ENCODE peak calls at places on chromosome 11, in nine cellular contexts. T is left ventricle myocardium inferior, L is AG09309, M is BE2C, R is Peyer's patch, I is lung, X is dorsolateral prefrontal cortex, P is AG09319, V is cardiac fibroblast. U is an unnamed sample.

GRCh38 chr11:104219081-104219480 is 55.1 kb upstream of the PDGFD start:
- DNase-seq in T (peak), L (no peak), M (no peak), R (no peak), I (no peak), X (no peak), P (no peak), V (no peak), U (no peak)

GRCh38 chr11:69954756-69955155 is 123.4 kb upstream of the ANO1 start:
- DNase-seq in T (no peak), L (no peak), M (peak), R (peak), I (no peak), X (no peak), P (no peak), V (no peak), U (no peak)

GRCh38 chr11:71325418-71326327 is 73.3 kb upstream of the SHANK2 start:
- DNase-seq in T (no peak), L (no peak), M (no peak), R (peak), I (no peak), X (no peak), P (no peak), V (no peak), U (no peak)

GRCh38 chr11:72069787-72070251 is 10.5 kb downstream of the NUMA1 start:
- DNase-seq in T (peak), L (peak), M (peak), R (peak), I (peak), X (no peak), P (peak), V (peak), U (peak)

GRCh38 chr11:131744847-131745246 is 374.4 kb downstream of the NTM start:
- DNase-seq in T (no peak), L (no peak), M (no peak), R (no peak), I (no peak), X (no peak), P (no peak), V (peak), U (no peak)

GRCh38 chr11:113689711-113690618 is 16.1 kb downstream of the TMPRSS5 start:
- DNase-seq in T (no peak), L (no peak), M (no peak), R (no peak), I (no peak), X (no peak), P (no peak), V (no peak), U (no peak)

GRCh38 chr11:27209562-27210005 is 153.4 kb downstream of the CCDC34 start:
- DNase-seq in T (peak), L (peak), M (peak), R (no peak), I (no peak), X (no peak), P (no peak), V (peak), U (no peak)

GRCh38 chr11:5679811-5680210 is 5.1 kb downstream of the TRIM5 start:
- DNase-seq in T (no peak), L (no peak), M (no peak), R (no peak), I (no peak), X (no peak), P (no peak), V (no peak), U (no peak)

GRCh38 chr11:63917685-63918523 is 940 bp upstream of the RCOR2 start:
- DNase-seq in T (peak), L (no peak), M (peak), R (peak), I (no peak), X (peak), P (no peak), V (peak), U (no peak)

GRCh38 chr11:114075891-114076441 is 16.5 kb downstream of the ZBTB16 start:
- DNase-seq in T (no peak), L (no peak), M (peak), R (no peak), I (no peak), X (no peak), P (no peak), V (peak), U (no peak)

GRCh38 chr11:128575956-128576340 is 11.4 kb downstream of the ETS1 start:
- DNase-seq in T (no peak), L (no peak), M (no peak), R (no peak), I (peak), X (no peak), P (no peak), V (peak), U (no peak)

GRCh38 chr11:132278801-132279574 is 908.6 kb downstream of the NTM start:
- DNase-seq in T (no peak), L (peak), M (no peak), R (no peak), I (no peak), X (no peak), P (no peak), V (peak), U (no peak)

GRCh38 chr11:76788661-76789442 is 5.7 kb downstream of the TSKU start:
- DNase-seq in T (no peak), L (no peak), M (no peak), R (peak), I (peak), X (peak), P (no peak), V (no peak), U (peak)

GRCh38 chr11:27933992-27934829 is 173.7 kb downstream of the KIF18A start:
- DNase-seq in T (no peak), L (peak), M (no peak), R (no peak), I (no peak), X (no peak), P (no peak), V (peak), U (no peak)

GRCh38 chr11:28400236-28401100 is 292.3 kb downstream of the METTL15 start:
- DNase-seq in T (no peak), L (no peak), M (no peak), R (no peak), I (no peak), X (no peak), P (peak), V (peak), U (no peak)

GRCh38 chr11:62921573-62922188 is 518 bp upstream of the CHRM1 start:
- DNase-seq in T (no peak), L (no peak), M (peak), R (no peak), I (no peak), X (no peak), P (no peak), V (no peak), U (no peak)

GRCh38 chr11:94895451-94895850 is 77.9 kb downstream of the CWC15 start:
- DNase-seq in T (no peak), L (no peak), M (no peak), R (no peak), I (no peak), X (no peak), P (no peak), V (peak), U (no peak)

GRCh38 chr11:22566293-22566692 is 59.3 kb downstream of the FANCF start:
- DNase-seq in T (no peak), L (no peak), M (no peak), R (no peak), I (no peak), X (no peak), P (no peak), V (no peak), U (no peak)

GRCh38 chr11:44574620-44575287 is 9.3 kb downstream of the CD82 start:
- DNase-seq in T (no peak), L (peak), M (no peak), R (peak), I (no peak), X (no peak), P (peak), V (peak), U (no peak)

GRCh38 chr11:72078477-72078876 is 1.9 kb downstream of the NUMA1 start:
- DNase-seq in T (no peak), L (no peak), M (no peak), R (no peak), I (no peak), X (no peak), P (no peak), V (peak), U (no peak)

GRCh38 chr11:33444835-33445594 is 187.8 kb downstream of the HIPK3 start:
- DNase-seq in T (no peak), L (no peak), M (no peak), R (no peak), I (no peak), X (no peak), P (no peak), V (peak), U (no peak)

GRCh38 chr11:94728541-94728940 is 39.6 kb upstream of the AMOTL1 start:
- DNase-seq in T (no peak), L (peak), M (no peak), R (no peak), I (no peak), X (no peak), P (no peak), V (peak), U (no peak)

GRCh38 chr11:64553554-64554201 is 37.3 kb upstream of the SLC22A12 start:
- DNase-seq in T (peak), L (no peak), M (peak), R (peak), I (peak), X (peak), P (no peak), V (peak), U (peak)

GRCh38 chr11:61509058-61510029 is 795 bp downstream of the LRRC10B start:
- DNase-seq in T (peak), L (peak), M (peak), R (peak), I (peak), X (peak), P (no peak), V (peak), U (no peak)
- TF ChIP-seq CTCF in T (peak), L (peak), M (peak), R (peak), I (peak), X (peak), P (peak), V (peak), U (peak)

GRCh38 chr11:65779919-65780769 is 632 bp downstream of the AP5B1 start:
- DNase-seq in T (peak), L (no peak), M (no peak), R (peak), I (peak), X (peak), P (peak), V (peak), U (peak)

GRCh38 chr11:65781962-65782815 is 1.4 kb upstream of the AP5B1 start:
- DNase-seq in T (no peak), L (no peak), M (no peak), R (peak), I (no peak), X (no peak), P (no peak), V (no peak), U (peak)

GRCh38 chr11:65782816-65783228 is 2.0 kb upstream of the AP5B1 start:
- DNase-seq in T (no peak), L (no peak), M (no peak), R (peak), I (no peak), X (no peak), P (no peak), V (no peak), U (peak)

GRCh38 chr11:65780770-65781151 is at the start of gene AP5B1:
- DNase-seq in T (peak), L (no peak), M (peak), R (peak), I (peak), X (peak), P (no peak), V (peak), U (peak)

DNA sequence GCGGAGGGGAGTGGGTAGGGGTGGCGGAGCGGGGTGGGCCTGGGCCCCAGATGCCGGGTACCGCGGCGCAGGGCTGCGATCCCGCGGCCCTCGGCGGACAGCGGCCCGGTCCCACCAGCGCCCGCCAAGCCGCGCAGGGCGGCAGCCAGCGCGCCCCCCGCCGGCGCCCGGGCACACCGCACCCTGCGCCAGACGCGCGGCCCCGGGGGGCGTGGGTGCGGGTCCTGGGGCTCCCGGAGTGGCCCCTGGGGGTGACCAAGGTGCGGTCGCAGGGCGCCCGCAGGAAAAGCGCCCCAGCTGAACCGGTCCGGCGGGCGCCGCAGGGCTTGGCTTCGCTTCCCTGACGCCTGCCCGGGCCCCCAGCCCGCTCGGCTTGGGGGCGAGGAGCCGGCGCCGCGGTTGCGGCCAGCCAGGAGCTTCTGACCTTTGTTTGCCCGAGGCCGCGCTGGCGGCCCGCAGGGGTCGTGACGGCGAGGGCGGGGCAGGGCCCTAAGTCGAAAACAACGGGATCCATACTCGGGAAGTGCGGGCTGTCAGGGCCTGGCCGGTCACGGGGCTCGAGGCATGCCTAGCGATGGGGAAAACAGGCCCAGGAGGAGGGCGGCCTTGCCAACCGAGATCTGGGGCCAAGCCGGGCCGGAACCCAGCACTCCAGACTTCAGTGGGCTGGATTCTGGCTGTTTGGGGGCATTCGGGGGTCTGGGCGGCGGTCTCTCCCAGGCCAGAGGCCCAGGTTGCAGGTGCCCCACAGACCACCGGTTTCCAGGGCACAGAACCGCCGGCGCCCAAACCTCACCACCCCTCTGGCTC is 581 bp upstream of the AP5B1 start:
- DNase-seq in T (no peak), L (no peak), M (peak), R (peak), I (no peak), X (peak), P (no peak), V (no peak), U (peak)
- TF ChIP-seq CTCF in T (peak), L (no peak), M (no peak), R (peak), I (no peak), X (no peak), P (no peak), V (no peak), U (peak)

DNA sequence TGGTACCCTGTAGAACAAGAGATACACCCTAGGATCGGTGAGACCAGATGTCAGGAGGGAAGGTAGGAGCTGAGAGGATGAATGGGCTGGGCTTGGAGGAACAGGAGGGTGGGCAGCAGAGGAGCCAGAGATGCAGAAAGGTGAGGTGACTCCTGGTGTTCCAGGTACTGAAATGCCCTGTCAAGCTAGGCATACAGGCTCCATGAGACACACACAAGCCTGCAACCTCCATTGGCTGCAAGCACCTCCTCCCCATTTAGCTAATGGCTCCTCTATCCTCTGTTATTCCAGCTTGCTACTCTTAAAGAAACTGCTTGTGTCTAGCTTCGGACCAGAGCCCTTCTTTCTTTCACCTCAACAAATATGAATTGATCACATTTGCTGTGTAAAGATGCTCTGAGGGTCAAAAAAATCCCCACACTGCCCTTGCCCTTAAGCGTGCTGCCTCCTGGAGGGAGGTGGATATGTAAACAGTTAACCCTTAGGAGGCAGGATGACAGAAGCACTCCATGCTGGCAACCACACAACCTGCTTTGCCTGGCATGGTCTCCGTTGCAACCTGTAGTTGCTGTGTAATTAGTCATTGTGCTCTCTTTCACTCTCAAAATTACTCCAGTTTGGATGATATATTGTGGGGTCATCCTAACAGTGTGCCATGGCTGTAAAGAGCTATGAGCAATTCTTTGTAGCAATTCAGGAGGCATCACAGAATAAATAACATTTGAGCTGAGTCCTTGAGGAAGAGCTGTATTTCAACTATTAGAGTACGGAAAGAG is 156.0 kb downstream of the PKNOX2 start:
- DNase-seq in T (no peak), L (no peak), M (no peak), R (no peak), I (no peak), X (no peak), P (no peak), V (no peak), U (no peak)
- TF ChIP-seq CTCF in T (no peak), L (no peak), M (no peak), R (no peak), I (no peak), X (no peak), P (no peak), V (no peak), U (no peak)

GRCh38 chr11:330694-331314 is 10.1 kb upstream of the IFITM3 start:
- DNase-seq in T (no peak), L (no peak), M (no peak), R (no peak), I (no peak), X (no peak), P (no peak), V (no peak), U (no peak)

GRCh38 chr11:331332-332060 is 10.8 kb upstream of the IFITM3 start:
- DNase-seq in T (no peak), L (no peak), M (no peak), R (no peak), I (no peak), X (no peak), P (no peak), V (no peak), U (no peak)

GRCh38 chr11:328012-328411 is 7.4 kb upstream of the IFITM3 start:
- DNase-seq in T (no peak), L (no peak), M (no peak), R (no peak), I (no peak), X (peak), P (no peak), V (no peak), U (no peak)

GRCh38 chr11:329886-330253 is 9.2 kb upstream of the IFITM3 start:
- DNase-seq in T (no peak), L (no peak), M (no peak), R (no peak), I (no peak), X (no peak), P (no peak), V (no peak), U (no peak)

DNA sequence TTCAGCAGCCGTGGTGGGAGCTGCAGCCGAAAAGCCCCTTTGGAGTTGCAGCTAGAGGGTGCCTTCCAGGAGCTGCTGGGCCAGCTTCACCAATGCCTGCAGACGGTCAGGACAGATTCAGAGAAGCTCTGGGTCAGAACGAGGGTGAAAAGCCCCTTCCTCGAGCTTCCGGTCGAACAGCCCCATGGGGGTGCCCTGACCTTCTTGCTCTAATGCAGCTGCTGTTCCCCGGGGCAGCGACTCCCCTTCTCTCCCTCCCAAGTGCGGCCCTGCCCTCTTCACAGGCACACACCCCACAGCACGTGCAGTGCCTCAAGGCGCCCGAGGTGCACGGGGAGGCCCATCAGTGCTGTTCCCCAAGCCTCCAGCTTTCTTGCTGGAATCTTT is 9.6 kb upstream of the IFITM3 start:
- DNase-seq in T (no peak), L (no peak), M (no peak), R (no peak), I (no peak), X (no peak), P (no peak), V (no peak), U (no peak)
- TF ChIP-seq CTCF in T (no peak), L (no peak), M (no peak), R (no peak), I (no peak), X (no peak), P (no peak), V (no peak), U (no peak)

GRCh38 chr11:122679441-122679840 is 23.9 kb downstream of the UBASH3B start:
- DNase-seq in T (no peak), L (no peak), M (no peak), R (no peak), I (no peak), X (no peak), P (no peak), V (no peak), U (no peak)

GRCh38 chr11:122673706-122674105 is 18.2 kb downstream of the UBASH3B start:
- DNase-seq in T (no peak), L (no peak), M (no peak), R (no peak), I (no peak), X (no peak), P (no peak), V (peak), U (no peak)

GRCh38 chr11:122676638-122677037 is 21.1 kb downstream of the UBASH3B start:
- DNase-seq in T (no peak), L (no peak), M (no peak), R (no peak), I (no peak), X (no peak), P (no peak), V (no peak), U (no peak)

GRCh38 chr11:122678406-122678805 is 22.9 kb downstream of the UBASH3B start:
- DNase-seq in T (no peak), L (no peak), M (no peak), R (no peak), I (no peak), X (no peak), P (no peak), V (no peak), U (no peak)

GRCh38 chr11:122677256-122677655 is 21.7 kb downstream of the UBASH3B start:
- DNase-seq in T (no peak), L (no peak), M (no peak), R (no peak), I (no peak), X (no peak), P (no peak), V (no peak), U (no peak)
- TF ChIP-seq CTCF in T (no peak), L (no peak), M (no peak), R (no peak), I (no peak), X (no peak), P (no peak), V (no peak), U (no peak)

GRCh38 chr11:1387961-1388762 is 1.6 kb upstream of the BRSK2 start:
- DNase-seq in T (no peak), L (no peak), M (no peak), R (no peak), I (peak), X (no peak), P (no peak), V (no peak), U (no peak)

GRCh38 chr11:1389103-1389931 is 417 bp upstream of the BRSK2 start:
- DNase-seq in T (peak), L (peak), M (peak), R (peak), I (peak), X (peak), P (peak), V (peak), U (peak)

GRCh38 chr11:1389932-1390587 is at the start of gene BRSK2:
- DNase-seq in T (no peak), L (no peak), M (no peak), R (no peak), I (no peak), X (no peak), P (no peak), V (no peak), U (peak)

GRCh38 chr11:1388763-1389102 is 1.0 kb upstream of the BRSK2 start:
- DNase-seq in T (no peak), L (no peak), M (no peak), R (no peak), I (no peak), X (no peak), P (no peak), V (no peak), U (no peak)

DNA sequence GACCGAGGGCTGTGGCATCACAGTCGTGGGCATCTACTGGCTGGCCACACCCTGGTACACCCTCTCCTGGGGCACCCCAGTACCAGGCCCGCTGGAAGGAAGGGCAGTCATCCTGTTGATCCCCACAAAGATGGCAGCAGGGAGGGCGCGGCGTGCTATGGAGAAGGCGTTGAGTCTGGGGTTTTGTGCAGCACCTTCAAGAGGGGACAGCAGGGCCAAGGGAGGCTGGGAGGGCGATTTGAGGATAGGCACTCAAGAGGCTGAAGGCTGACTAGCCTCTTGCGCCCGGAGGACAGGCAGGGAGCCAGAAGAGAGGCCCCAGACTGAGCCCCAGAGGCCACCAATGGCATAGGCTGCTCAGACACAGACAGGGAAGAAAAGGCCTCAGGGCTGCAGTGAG is 2.2 kb upstream of the BRSK2 start:
- DNase-seq in T (no peak), L (no peak), M (no peak), R (no peak), I (no peak), X (no peak), P (no peak), V (no peak), U (peak)
- TF ChIP-seq CTCF in T (no peak), L (no peak), M (no peak), R (no peak), I (no peak), X (no peak), P (no peak), V (no peak), U (no peak)